ENCODE peak calls at places on chromosomes 2 and 18, in seven cellular contexts. J is adrenal gland, N is coronary artery, U is IMR-90, W is NB4, S is MCF 10A, C is stomach. M is an unnamed sample.

GRCh38 chr2:109472331-109473005 is 141.3 kb downstream of the SEPTIN10 start:
- DNase-seq in J (no peak), S (no peak), W (no peak), N (no peak), C (no peak), U (no peak), M (no peak)

GRCh38 chr2:10912076-10912731 is 470 bp downstream of the KCNF1 start:
- DNase-seq in N (no peak), U (no peak), C (no peak), J (no peak), W (no peak), S (no peak), M (no peak)

GRCh38 chr18:57803119-57803969 is at the start of gene ATP8B1:
- DNase-seq in S (peak; percentile 54), J (peak; percentile 81), N (peak; percentile 89), C (peak; percentile 98), W (peak; percentile 40), U (peak; percentile 73), M (no peak)

GRCh38 chr2:25062461-25062860 is 20.6 kb downstream of the EFR3B start:
- DNase-seq in W (no peak), U (no peak), C (no peak), N (no peak), J (no peak), S (no peak), M (no peak)

GRCh38 chr2:237573721-237574415 is 7.5 kb downstream of the PRLH start:
- DNase-seq in C (no peak), U (no peak), J (no peak), W (no peak), S (no peak), N (no peak), M (no peak)

GRCh38 chr2:241051578-241052487 is 50.3 kb downstream of the MTERF4 start:
- DNase-seq in C (no peak), W (no peak), J (no peak), N (no peak), S (no peak), U (no peak), M (no peak)

GRCh38 chr2:108968619-108969018 is 20.4 kb downstream of the EDAR start:
- DNase-seq in U (no peak), J (no peak), W (no peak), N (no peak), S (peak; percentile 59), C (peak; percentile 62), M (no peak)

GRCh38 chr18:808086-808485 is 4.0 kb downstream of the YES1 start:
- DNase-seq in U (peak; percentile 64), J (no peak), C (no peak), S (no peak), W (no peak), N (no peak), M (no peak)

GRCh38 chr2:31170071-31170698 is 31.9 kb upstream of the GALNT14 start:
- DNase-seq in W (peak; percentile 77), C (peak; percentile 53), S (peak; percentile 71), J (peak; percentile 67), U (peak; percentile 60), N (no peak), M (peak; percentile 58)

GRCh38 chr2:74741651-74742050 is 87.6 kb downstream of the SEMA4F start:
- DNase-seq in J (no peak), C (no peak), U (no peak), N (no peak), W (peak; percentile 57), S (no peak), M (no peak)

GRCh38 chr2:233831861-233832260 is 22.5 kb downstream of the HJURP start:
- DNase-seq in J (no peak), U (no peak), W (no peak), C (no peak), N (no peak), S (no peak), M (no peak)

GRCh38 chr2:204260162-204260877 is 285.0 kb upstream of the PARD3B start:
- DNase-seq in C (peak; percentile 62), W (peak; percentile 66), S (peak; percentile 71), U (peak; percentile 74), N (no peak), J (peak; percentile 72), M (peak; percentile 45)

GRCh38 chr2:174761837-174762236 is 2.4 kb downstream of the CHRNA1 start:
- DNase-seq in C (no peak), S (no peak), J (no peak), W (no peak), U (peak; percentile 86), N (no peak), M (no peak)

GRCh38 chr2:30410217-30410616 is 36.8 kb upstream of the LCLAT1 start:
- DNase-seq in W (no peak), C (no peak), S (peak; percentile 39), N (no peak), U (peak; percentile 91), J (no peak), M (no peak)

GRCh38 chr2:30147715-30148611 is 1.2 kb downstream of the YPEL5 start:
- DNase-seq in C (peak; percentile 84), S (peak; percentile 56), U (peak; percentile 40), J (peak; percentile 75), N (peak; percentile 87), W (peak; percentile 80), M (peak; percentile 14)

GRCh38 chr18:49212819-49213218 is 247.6 kb downstream of the DYM start:
- DNase-seq in S (peak; percentile 67), J (no peak), C (no peak), W (peak; percentile 21), U (peak; percentile 87), N (no peak), M (peak; percentile 64)

GRCh38 chr2:26922638-26923466 is 47.6 kb upstream of the MAPRE3 start:
- DNase-seq in N (no peak), J (peak; percentile 62), S (peak; percentile 68), W (peak; percentile 86), C (peak; percentile 40), U (peak; percentile 6), M (no peak)

GRCh38 chr2:26927221-26927620 is 43.2 kb upstream of the MAPRE3 start:
- DNase-seq in N (no peak), U (no peak), S (no peak), C (no peak), J (no peak), W (no peak), M (no peak)

GRCh38 chr2:26921323-26921722 is 49.1 kb upstream of the MAPRE3 start:
- DNase-seq in S (no peak), C (no peak), U (no peak), J (no peak), N (no peak), W (no peak), M (no peak)

GRCh38 chr2:26924731-26925099 is 45.7 kb upstream of the MAPRE3 start:
- DNase-seq in N (no peak), U (no peak), W (no peak), C (no peak), S (no peak), J (no peak), M (no peak)

GRCh38 chr2:26925100-26925791 is 45.2 kb upstream of the MAPRE3 start:
- DNase-seq in W (no peak), J (no peak), U (no peak), C (no peak), S (no peak), N (no peak), M (no peak)
- TF ChIP-seq CTCF in W (no peak), J (no peak), U (no peak), C (no peak), S (no peak), N (no peak), M (no peak)

DNA sequence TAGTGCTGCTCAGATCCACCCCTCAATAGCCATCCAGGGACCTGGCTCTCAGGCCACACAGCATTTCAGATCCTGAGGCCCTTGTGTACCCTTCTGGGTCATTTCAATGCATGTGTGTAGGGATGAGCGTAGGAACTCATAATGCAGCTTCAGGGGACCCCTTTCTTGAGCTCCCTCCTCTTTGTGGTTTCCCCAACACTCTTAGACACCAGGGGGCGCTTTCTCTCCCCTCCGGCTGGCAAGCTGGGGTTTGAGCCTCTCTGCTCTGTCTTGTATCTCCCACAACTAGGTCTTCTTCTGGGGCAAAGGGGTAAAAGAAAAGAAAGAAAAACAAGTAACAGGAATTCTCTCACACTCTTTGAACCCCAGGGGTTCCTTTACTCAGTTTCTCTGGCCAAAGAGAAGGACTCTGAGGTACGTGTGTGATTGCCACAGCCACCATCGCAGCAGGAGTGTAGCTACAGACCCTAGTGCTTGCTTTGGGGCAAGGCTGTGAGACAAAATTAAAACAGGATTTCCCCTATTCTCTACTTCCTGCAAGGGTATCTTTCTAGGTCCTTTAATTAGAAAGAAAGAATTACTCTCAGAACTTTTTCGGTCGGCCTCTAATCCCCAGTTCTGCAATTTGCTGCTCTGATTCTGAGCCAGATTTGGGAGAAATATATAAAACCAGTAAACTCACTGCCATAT is 38.0 kb downstream of the CABYR start:
- DNase-seq in U (peak; percentile 56), N (no peak), C (peak; percentile 63), W (peak; percentile 57), S (peak; percentile 65), J (peak; percentile 63), M (peak; percentile 4)
- TF ChIP-seq CTCF in U (peak; percentile 64), N (no peak), C (no peak), W (peak; percentile 74), S (peak; percentile 82), J (peak; percentile 62), M (peak; percentile 81)

DNA sequence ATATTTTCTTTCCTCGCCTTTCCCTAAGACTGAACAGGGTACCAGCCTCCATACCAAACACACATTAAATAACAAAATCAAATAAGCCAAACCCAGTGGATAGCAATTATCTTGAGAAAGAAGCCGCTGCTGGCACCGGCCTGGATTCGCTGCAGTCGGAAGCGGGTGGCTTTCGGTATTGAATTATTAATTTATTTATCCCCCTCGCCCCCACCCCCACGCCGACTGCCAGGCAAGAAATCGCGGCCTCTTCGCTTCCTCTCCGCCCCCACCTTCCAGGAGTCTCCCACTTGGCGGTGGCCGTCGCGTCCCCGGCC is 375 bp upstream of the ZNF804A start:
- DNase-seq in C (no peak), W (no peak), J (peak; percentile 13), N (no peak), S (no peak), U (peak; percentile 6), M (no peak)
- TF ChIP-seq CTCF in C (no peak), W (no peak), J (no peak), N (no peak), S (no peak), U (no peak), M (no peak)

DNA sequence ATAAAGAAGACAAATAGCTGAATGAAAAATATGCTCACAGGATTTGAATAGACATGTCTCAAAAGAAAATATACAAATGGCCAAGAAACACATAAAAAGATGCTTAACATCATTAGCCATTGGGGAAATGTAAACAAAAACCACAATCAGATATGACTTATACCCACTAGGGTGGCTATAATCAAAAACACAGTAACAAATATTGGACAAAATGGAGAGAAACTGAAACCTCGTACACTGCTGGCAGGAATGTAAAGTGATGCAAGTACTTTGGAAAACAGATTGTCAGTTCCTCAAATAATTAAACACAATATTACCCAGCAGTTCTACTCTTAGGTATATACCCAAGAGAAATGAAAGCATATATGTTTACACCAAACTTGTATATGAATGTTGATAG is 213.0 kb downstream of the PHLPP1 start:
- DNase-seq in J (no peak), W (no peak), C (no peak), U (peak; percentile 33), S (no peak), N (no peak), M (no peak)
- TF ChIP-seq CTCF in J (no peak), W (no peak), C (no peak), U (peak; percentile 23), S (no peak), N (no peak), M (peak; percentile 17)